ENCODE peak calls at places on chromosomes 4 and X, in ten cellular contexts. D is IMR-90, N is A549, R is vagina, P is adrenal gland, L is tibial nerve, U is uterus, X is upper lobe of left lung, Y is breast epithelium, W is ovary. V is an unnamed sample.

GRCh38 chrX:49172280-49172780 is 632 bp downstream of the PLP2 start:
- DNase-seq in D (peak; percentile 20), N (peak; percentile 72), R (no peak), P (peak; percentile 83), L (peak; percentile 55), U (peak; percentile 67), X (peak; percentile 93), Y (peak; percentile 63), W (peak; percentile 72), V (no peak)

GRCh38 chr4:158313566-158313965 is 103.3 kb downstream of the TMEM144 start:
- DNase-seq in D (peak; percentile 47), N (no peak), R (no peak), P (no peak), L (no peak), U (no peak), X (no peak), Y (no peak), W (no peak), V (no peak)

GRCh38 chr4:83362492-83363329 is 28.1 kb upstream of the HPSE start:
- DNase-seq in D (peak; percentile 34), N (peak; percentile 19), R (no peak), P (no peak), L (no peak), U (no peak), X (no peak), Y (no peak), W (no peak), V (no peak)

GRCh38 chr4:108830509-108831244 is 67.8 kb upstream of the ETNPPL start:
- DNase-seq in D (peak; percentile 13), N (no peak), R (no peak), P (no peak), L (no peak), U (no peak), X (no peak), Y (no peak), W (no peak), V (no peak)

GRCh38 chr4:151866266-151866918 is 105.6 kb upstream of the GATB start:
- DNase-seq in D (no peak), N (no peak), R (no peak), P (no peak), L (no peak), U (no peak), X (no peak), Y (no peak), W (no peak), V (no peak)

GRCh38 chr4:108492816-108493595 is 127.4 kb upstream of the RPL34 start:
- DNase-seq in D (peak; percentile 11), N (peak; percentile 2), R (no peak), P (peak; percentile 16), L (no peak), U (no peak), X (no peak), Y (no peak), W (no peak), V (no peak)

GRCh38 chr4:94408549-94409374 is 43.0 kb upstream of the PDLIM5 start:
- DNase-seq in D (peak; percentile 51), N (no peak), R (no peak), P (no peak), L (no peak), U (no peak), X (no peak), Y (no peak), W (no peak), V (no peak)

GRCh38 chrX:14673764-14674163 is 144.4 kb downstream of the GLRA2 start:
- DNase-seq in D (peak; percentile 91), N (peak; percentile 69), R (no peak), P (peak; percentile 8), L (no peak), U (no peak), X (no peak), Y (no peak), W (no peak), V (no peak)

DNA sequence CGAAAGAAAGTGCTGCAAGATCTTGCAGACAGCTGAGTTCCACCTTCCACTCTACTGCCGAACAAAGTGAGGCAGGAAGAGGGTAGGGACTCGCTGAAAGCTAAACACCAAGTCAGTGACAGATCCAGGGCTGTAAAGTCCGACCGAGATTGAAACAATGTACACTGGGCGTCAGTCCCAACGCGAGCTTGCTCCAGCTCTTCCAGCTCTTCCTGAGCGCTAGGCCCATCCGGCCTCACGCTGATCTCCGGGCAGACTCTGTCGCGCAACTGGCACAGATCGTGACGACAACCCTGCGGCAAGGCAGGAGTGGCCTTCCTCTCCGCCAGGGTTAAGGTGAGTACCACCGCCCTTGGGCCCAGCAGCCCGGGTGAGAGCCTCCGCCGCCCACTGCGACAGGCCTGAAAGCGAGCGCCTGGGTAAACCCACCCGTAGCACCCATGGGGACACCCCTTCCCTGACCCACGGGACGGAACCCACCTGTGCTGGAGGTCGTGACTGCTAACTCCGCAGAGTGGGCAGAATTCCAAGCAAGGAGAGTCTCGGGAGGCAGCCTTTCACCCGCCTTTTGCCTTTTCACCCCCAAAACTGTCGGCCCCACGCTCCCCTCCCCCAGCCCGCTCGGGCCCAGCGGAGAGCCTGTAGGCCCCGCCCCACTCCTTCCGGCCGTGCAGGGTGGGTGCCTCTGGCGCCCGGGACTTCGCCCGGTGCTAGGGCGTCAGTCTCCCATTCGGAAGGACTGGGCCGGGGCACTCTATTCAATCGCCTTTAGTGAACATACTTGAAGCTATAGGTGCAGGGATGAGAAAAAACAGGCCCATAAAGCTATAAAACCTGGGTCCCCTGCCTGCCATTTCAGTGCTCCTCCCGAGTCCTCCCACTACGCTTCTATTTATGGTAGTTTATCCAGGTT is at the start of gene TMLHE:
- DNase-seq in D (peak; percentile 47), N (peak; percentile 65), R (no peak), P (peak; percentile 71), L (peak; percentile 29), U (peak; percentile 41), X (peak; percentile 86), Y (peak; percentile 18), W (peak; percentile 71), V (no peak)
- H3K27ac ChIP-seq in D (peak within 1 kb of the TSS; percentile 91), N (peak within 1 kb of the TSS; percentile 94), R (peak within 1 kb of the TSS; percentile 72), P (peak within 1 kb of the TSS; percentile 64), L (peak within 1 kb of the TSS; percentile 91), U (peak within 1 kb of the TSS; percentile 83), X (peak within 1 kb of the TSS; percentile 90), Y (peak within 1 kb of the TSS; percentile 88), W (peak within 1 kb of the TSS; percentile 76), V (peak within 1 kb of the TSS; percentile 93)

DNA sequence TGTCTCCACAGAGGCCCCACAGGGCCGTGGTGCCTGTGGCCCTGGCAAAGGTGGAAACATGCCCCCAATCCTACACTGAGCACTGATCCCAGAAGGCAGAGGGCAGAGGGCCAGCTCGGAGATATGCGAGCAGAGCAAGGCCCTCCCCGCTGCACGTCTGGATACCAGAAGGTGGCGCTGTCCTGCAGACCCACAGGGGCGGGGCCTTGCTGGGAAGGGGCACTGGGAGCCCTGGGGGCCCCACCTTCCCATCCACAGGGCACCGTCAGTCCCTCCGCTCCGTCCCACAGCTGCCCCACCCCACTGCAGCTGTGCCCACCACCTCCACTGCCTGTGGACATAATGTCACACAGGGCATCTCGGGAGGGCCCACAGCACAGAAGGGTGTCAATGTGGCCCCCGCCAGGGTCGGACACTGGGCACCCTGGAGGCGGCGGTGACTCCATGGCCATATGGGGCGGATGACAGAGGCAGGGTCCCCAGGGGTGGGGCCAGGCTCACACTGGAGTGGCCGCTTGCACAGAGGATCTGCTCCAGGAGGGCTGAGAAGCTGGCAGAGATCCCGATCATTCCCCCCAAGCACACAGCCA is 4.9 kb downstream of the SLC49A3 start:
- DNase-seq in D (peak; percentile 57), N (peak; percentile 73), R (no peak), P (peak; percentile 87), L (peak; percentile 67), U (no peak), X (peak; percentile 72), Y (no peak), W (peak; percentile 54), V (no peak)
- TF ChIP-seq CTCF in D (peak; percentile 64), N (peak; percentile 49), R (peak; percentile 24), P (peak; percentile 73), L (peak; percentile 43), U (peak; percentile 35), X (peak; percentile 50), Y (no peak), W (no peak), V (peak; percentile 81)

GRCh38 chr4:118279920-118280432 is 72.8 kb downstream of the PRSS12 start:
- DNase-seq in D (no peak), N (no peak), R (no peak), P (no peak), L (no peak), U (no peak), X (no peak), Y (no peak), W (no peak), V (no peak)

GRCh38 chr4:118282692-118283091 is 70.1 kb downstream of the PRSS12 start:
- DNase-seq in D (peak; percentile 79), N (no peak), R (no peak), P (no peak), L (no peak), U (no peak), X (no peak), Y (no peak), W (no peak), V (no peak)

GRCh38 chr4:118280501-118281218 is 72.1 kb downstream of the PRSS12 start:
- DNase-seq in D (peak; percentile 85), N (peak; percentile 71), R (no peak), P (peak; percentile 45), L (peak; percentile 37), U (peak; percentile 18), X (no peak), Y (peak; percentile 55), W (no peak), V (no peak)

GRCh38 chr4:118284169-118284568 is 68.6 kb downstream of the PRSS12 start:
- DNase-seq in D (peak; percentile 13), N (no peak), R (no peak), P (no peak), L (no peak), U (no peak), X (no peak), Y (no peak), W (no peak), V (no peak)

DNA sequence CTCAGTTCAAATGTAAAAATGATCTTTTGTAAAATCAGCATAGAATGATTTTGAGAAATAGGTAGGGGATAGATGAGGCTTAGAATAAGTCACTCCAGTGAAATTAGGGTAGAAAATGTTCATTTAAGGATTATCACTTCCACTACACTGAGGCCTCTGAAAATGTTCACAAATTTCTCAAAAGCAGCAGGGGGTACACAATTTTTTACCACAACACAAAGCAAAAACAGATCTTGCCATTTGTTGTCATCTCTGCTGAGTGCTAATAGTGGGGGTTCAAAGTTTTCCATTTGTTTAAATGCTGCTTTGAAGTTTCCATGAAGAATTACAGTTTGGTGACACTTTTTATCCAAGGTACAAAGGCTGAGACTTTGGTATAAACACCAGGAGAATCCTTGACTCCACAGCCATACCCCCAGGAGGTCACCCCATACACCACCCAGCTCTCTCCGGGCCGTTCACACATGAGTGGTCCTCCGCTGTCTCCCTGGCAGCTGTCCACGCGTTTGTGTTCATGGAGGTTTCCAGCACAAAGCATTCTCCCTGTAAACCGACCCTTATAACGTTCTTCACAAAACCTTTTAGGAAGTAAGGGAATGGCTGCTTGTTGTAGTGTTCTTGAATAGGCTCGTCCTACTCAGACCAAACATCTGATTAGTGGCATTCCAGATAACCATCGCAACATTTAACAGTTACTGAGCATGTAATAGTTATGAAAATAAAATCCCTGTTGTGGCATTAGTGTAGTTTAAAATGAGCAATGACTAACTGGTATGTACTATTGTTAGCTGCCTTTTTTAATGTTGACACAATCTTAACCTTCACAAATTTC is 71.0 kb downstream of the PRSS12 start:
- DNase-seq in D (peak; percentile 63), N (no peak), R (no peak), P (no peak), L (no peak), U (no peak), X (no peak), Y (no peak), W (peak; percentile 44), V (no peak)
- TF ChIP-seq POLR2A in D (peak; percentile 26), N (no peak), R (no peak), P (no peak), L (no peak), U (no peak), X (no peak), Y (no peak), W (no peak), V (no peak)

GRCh38 chr4:5218376-5219069 is 167.2 kb downstream of the STK32B start:
- DNase-seq in D (no peak), N (no peak), R (no peak), P (no peak), L (no peak), U (no peak), X (peak; percentile 35), Y (no peak), W (no peak), V (no peak)

GRCh38 chr4:5217411-5217810 is 166.1 kb downstream of the STK32B start:
- DNase-seq in D (no peak), N (no peak), R (no peak), P (no peak), L (no peak), U (no peak), X (no peak), Y (no peak), W (no peak), V (no peak)

GRCh38 chr4:5212255-5213032 is 161.2 kb downstream of the STK32B start:
- DNase-seq in D (no peak), N (no peak), R (no peak), P (no peak), L (no peak), U (no peak), X (no peak), Y (no peak), W (no peak), V (no peak)

GRCh38 chr4:5211274-5211852 is 160.1 kb downstream of the STK32B start:
- DNase-seq in D (no peak), N (peak; percentile 50), R (no peak), P (no peak), L (no peak), U (no peak), X (no peak), Y (no peak), W (no peak), V (no peak)

DNA sequence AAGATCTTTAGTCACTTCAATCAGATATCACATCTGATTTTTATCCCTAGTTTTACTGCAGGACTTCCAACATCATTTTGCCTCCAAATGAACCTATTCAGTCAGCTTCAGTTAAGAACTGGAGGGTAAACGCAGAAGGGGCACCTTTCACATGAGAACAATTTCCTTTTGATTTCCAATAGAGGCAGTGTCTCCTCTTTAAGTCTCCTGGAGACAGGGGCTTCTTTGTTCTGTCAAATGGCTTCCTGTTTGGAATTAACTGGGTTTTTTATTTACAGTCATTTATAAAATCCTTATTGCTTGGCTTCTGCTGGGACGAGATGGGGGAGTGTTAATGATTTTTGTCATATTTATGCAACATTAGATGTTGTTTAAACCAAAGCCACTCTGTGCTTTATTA is 164.0 kb downstream of the STK32B start:
- DNase-seq in D (no peak), N (no peak), R (no peak), P (no peak), L (no peak), U (no peak), X (no peak), Y (no peak), W (no peak), V (no peak)
- H3K27ac ChIP-seq in D (no peak overlapping the region), N (no peak overlapping the region), R (no peak overlapping the region), P (no peak overlapping the region), L (no peak overlapping the region), U (no peak overlapping the region), X (no peak overlapping the region), Y (no peak overlapping the region), W (no peak overlapping the region), V (no peak overlapping the region)